ENCODE peak calls at places on chromosomes 13 and 19, in nine cellular contexts. M, T, H, N, O, Y, I, R and F are unnamed samples.

GRCh38 chr13:25401958-25402357 is 30.2 kb downstream of the ATP8A2 start:
- DNase-seq in M (no peak), T (no peak), H (no peak), N (no peak), O (no peak), Y (no peak), I (no peak), R (no peak), F (no peak)

GRCh38 chr19:12838182-12838890 is at the start of gene MAST1:
- DNase-seq in M (no peak), T (no peak), H (no peak), N (no peak), O (peak; percentile 87), Y (peak; percentile 84), I (peak; percentile 50), R (peak; percentile 86), F (peak; percentile 54)

GRCh38 chr13:24264976-24265375 is 44.4 kb upstream of the C1QTNF9 start:
- DNase-seq in M (no peak), T (peak; percentile 86), H (no peak), N (no peak), O (no peak), Y (no peak), I (no peak), R (no peak), F (no peak)

GRCh38 chr13:100630564-100630963 is 42.0 kb upstream of the GGACT start:
- DNase-seq in M (no peak), T (no peak), H (no peak), N (no peak), O (no peak), Y (no peak), I (no peak), R (no peak), F (peak; percentile 19)

GRCh38 chr13:71255633-71256032 is 611.4 kb downstream of the DACH1 start:
- DNase-seq in M (no peak), T (no peak), H (peak; percentile 8), N (no peak), O (no peak), Y (no peak), I (no peak), R (no peak), F (no peak)

GRCh38 chr13:59182241-59182640 is 981.5 kb downstream of the DIAPH3 start:
- DNase-seq in M (no peak), T (no peak), H (no peak), N (no peak), O (no peak), Y (no peak), I (no peak), R (peak; percentile 55), F (no peak)

GRCh38 chr19:32022044-32022945 is 323.1 kb upstream of the ZNF507 start:
- DNase-seq in M (peak; percentile 20), T (no peak), H (no peak), N (no peak), O (no peak), Y (no peak), I (no peak), R (no peak), F (no peak)

GRCh38 chr13:89457977-89458376 is 1786.8 kb downstream of the SLITRK5 start:
- DNase-seq in M (peak; percentile 55), T (no peak), H (peak; percentile 96), N (no peak), O (no peak), Y (no peak), I (no peak), R (peak; percentile 6), F (no peak)

GRCh38 chr13:24922390-24923304 is 158.7 kb downstream of the RNF17 start:
- DNase-seq in M (peak; percentile 97), T (peak; percentile 99), H (peak; percentile 90), N (peak; percentile 86), O (peak; percentile 99), Y (peak; percentile 97), I (peak; percentile 97), R (peak; percentile 99), F (peak; percentile 92)

GRCh38 chr13:86974995-86975328 is 696.2 kb upstream of the SLITRK5 start:
- DNase-seq in M (no peak), T (no peak), H (no peak), N (no peak), O (no peak), Y (no peak), I (no peak), R (peak; percentile 2), F (no peak)
- TF ChIP-seq CTCF in M (no peak), T (no peak), H (no peak), N (no peak), O (peak; percentile 65), Y (no peak), I (no peak), R (no peak), F (no peak)

DNA sequence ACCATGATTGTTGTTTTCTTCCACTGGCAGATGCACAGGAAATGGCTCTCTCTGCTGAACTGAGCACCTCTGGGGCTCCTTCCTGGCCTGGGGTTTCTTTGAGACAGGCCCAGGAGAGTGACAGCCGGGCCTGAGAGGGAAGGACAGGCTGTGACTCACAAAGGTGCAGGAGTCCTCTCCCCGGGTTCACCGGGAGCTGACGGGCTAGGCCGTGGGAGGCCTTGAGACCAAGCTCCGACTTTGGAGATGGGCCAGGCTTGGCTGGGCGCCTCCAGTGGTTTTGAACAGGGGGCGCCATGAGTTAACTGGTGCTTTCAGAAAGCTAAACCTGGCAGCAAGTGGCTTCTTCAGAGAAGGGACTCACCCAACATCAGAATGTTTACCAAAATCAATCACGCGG is 143.4 kb downstream of the URI1 start:
- DNase-seq in M (no peak), T (no peak), H (no peak), N (no peak), O (peak; percentile 87), Y (no peak), I (no peak), R (peak; percentile 8), F (no peak)
- TF ChIP-seq CTCF in M (no peak), T (no peak), H (no peak), N (no peak), O (peak; percentile 69), Y (no peak), I (no peak), R (no peak), F (no peak)

DNA sequence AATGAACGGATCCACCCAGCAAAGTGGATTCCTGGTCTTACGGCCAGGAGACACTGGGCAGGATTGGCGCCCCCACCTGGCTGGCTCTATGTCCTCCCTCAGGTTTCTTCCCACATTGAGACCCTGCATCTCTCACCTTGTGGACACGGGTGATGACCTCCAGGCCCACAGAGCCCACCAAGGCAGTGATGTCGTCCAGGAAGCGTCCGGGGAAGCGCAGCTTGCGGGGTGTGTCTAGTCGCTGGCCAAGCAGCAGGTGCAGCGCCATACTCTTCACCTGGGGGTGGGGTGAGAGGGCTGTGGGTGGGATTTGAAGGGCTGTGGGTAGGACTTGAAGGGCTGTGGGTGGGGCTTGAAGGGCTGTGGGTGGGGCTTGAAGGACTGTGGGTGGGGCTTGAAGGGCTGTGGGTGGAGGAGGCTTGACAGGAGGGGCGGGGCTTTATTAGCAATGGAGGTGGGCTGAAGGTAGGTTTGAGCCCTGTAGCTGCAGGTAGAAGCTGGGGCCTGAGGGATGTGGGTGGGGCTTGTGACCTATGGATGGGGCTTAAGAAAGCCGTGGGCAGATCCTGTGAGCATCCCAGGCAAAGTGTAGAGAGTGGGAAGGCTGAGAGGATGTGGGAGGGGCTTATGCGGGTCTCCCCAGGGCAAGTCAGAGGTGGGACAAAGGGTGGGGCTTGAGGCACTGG is 12.1 kb upstream of the ANGPTL8 start:
- DNase-seq in M (no peak), T (no peak), H (no peak), N (no peak), O (peak; percentile 96), Y (no peak), I (no peak), R (no peak), F (no peak)
- TF ChIP-seq CTCF in M (no peak), T (no peak), H (peak; percentile 44), N (peak; percentile 33), O (peak; percentile 68), Y (no peak), I (no peak), R (no peak), F (no peak)

GRCh38 chr19:17309962-17310461 is 649 bp downstream of the DDA1 start:
- DNase-seq in M (no peak), T (no peak), H (no peak), N (no peak), O (no peak), Y (no peak), I (no peak), R (no peak), F (no peak)

GRCh38 chr19:17307876-17308377 is 1.4 kb upstream of the DDA1 start:
- DNase-seq in M (no peak), T (no peak), H (no peak), N (no peak), O (no peak), Y (no peak), I (no peak), R (no peak), F (no peak)

GRCh38 chr19:17311455-17312248 is 2.3 kb downstream of the DDA1 start:
- DNase-seq in M (no peak), T (no peak), H (no peak), N (no peak), O (peak; percentile 68), Y (no peak), I (no peak), R (no peak), F (no peak)

GRCh38 chr19:17306285-17306714 is 628 bp downstream of the MRPL34 start:
- DNase-seq in M (no peak), T (no peak), H (no peak), N (no peak), O (no peak), Y (no peak), I (no peak), R (peak; percentile 52), F (no peak)

DNA sequence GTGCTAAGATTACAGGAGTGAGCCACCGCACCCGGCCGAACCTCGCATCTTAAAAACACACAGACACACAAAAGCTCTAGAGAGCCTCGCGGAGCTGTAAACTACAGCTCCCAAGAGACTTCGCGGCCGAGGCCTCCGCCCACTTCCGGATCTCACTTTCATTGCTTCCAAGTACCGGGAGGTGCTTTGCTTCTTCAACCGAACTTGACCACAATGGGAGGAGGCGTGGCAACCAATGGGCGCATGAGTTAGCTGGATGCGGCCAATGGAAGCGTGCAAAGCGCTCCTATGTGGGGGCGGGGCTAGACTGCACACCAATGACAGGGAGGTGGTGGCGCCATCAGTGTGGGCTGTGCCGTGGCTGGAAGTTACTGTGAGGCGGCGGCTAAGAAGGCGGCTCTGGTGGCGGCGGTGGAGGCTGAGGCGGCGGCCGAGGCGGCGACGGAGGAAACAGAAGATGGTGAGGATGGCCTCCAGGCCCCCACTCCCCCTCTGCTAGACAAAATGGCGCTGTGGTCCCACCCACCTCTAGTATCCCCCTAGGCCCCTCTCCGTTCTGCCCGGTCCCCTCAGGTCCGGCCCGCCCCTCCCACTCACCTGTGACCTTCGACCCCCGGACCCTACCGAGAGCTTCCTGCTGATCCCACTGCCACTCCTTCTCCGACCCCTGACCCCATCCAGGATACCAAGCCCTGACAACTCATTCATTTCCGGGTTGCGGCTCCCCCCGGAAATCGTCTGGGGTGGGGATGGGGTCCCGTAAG is at the start of gene DDA1:
- DNase-seq in M (peak; percentile 100), T (peak; percentile 100), H (peak; percentile 99), N (peak; percentile 100), O (peak; percentile 100), Y (peak; percentile 97), I (peak; percentile 100), R (peak; percentile 100), F (peak; percentile 96)
- TF ChIP-seq CTCF in M (no peak), T (no peak), H (no peak), N (no peak), O (no peak), Y (no peak), I (no peak), R (no peak), F (no peak)

GRCh38 chr13:19089315-19089714 is 92.3 kb downstream of the TUBA3C start:
- DNase-seq in M (no peak), T (no peak), H (no peak), N (no peak), O (no peak), Y (no peak), I (no peak), R (no peak), F (no peak)
- TF ChIP-seq CTCF in M (no peak), T (no peak), H (no peak), N (no peak), O (no peak), Y (no peak), I (no peak), R (no peak), F (no peak)